ENCODE peak calls at places on chromosome 16, in eight cellular contexts. One of them, this sample, is unnamed.

GRCh38 chr16:17299790-17300189 is 171.0 kb downstream of the XYLT1 start:
- DNase-seq in HCT116: no peak
- DNase-seq in body of pancreas: no peak
- DNase-seq in CD8-positive, alpha-beta T cell: no peak
- DNase-seq in GM10248: no peak
- DNase-seq in AG04449: no peak
- DNase-seq in AG09309: no peak
- DNase-seq in neural crest cell: no peak
- DNase-seq in this sample: no peak

GRCh38 chr16:1979271-1980025 is 1.8 kb downstream of the NOXO1 start:
- DNase-seq in HCT116: no peak
- DNase-seq in body of pancreas: peak; percentile 87
- DNase-seq in CD8-positive, alpha-beta T cell: peak; percentile 44
- DNase-seq in GM10248: no peak
- DNase-seq in AG04449: no peak
- DNase-seq in AG09309: no peak
- DNase-seq in neural crest cell: no peak
- DNase-seq in this sample: no peak

GRCh38 chr16:56657555-56658430 is at the start of gene MT1F:
- DNase-seq in HCT116: peak; percentile 83
- DNase-seq in body of pancreas: peak; percentile 97
- DNase-seq in CD8-positive, alpha-beta T cell: peak; percentile 70
- DNase-seq in GM10248: peak; percentile 37
- DNase-seq in AG04449: no peak
- DNase-seq in AG09309: no peak
- DNase-seq in neural crest cell: peak; percentile 25
- DNase-seq in this sample: no peak

GRCh38 chr16:75305364-75306101 is 54.1 kb upstream of the BCAR1 start:
- DNase-seq in HCT116: peak; percentile 100
- DNase-seq in body of pancreas: peak; percentile 85
- DNase-seq in CD8-positive, alpha-beta T cell: peak; percentile 15
- DNase-seq in GM10248: peak; percentile 44
- DNase-seq in AG04449: peak; percentile 99
- DNase-seq in AG09309: peak; percentile 100
- DNase-seq in neural crest cell: no peak
- DNase-seq in this sample: peak; percentile 100

GRCh38 chr16:88382491-88383400 is at the start of gene ZNF469:
- DNase-seq in HCT116: no peak
- DNase-seq in body of pancreas: no peak
- DNase-seq in CD8-positive, alpha-beta T cell: no peak
- DNase-seq in GM10248: no peak
- DNase-seq in AG04449: no peak
- DNase-seq in AG09309: no peak
- DNase-seq in neural crest cell: no peak
- DNase-seq in this sample: no peak

GRCh38 chr16:3467920-3468319 is 24.4 kb downstream of the NAA60 start:
- DNase-seq in HCT116: no peak
- DNase-seq in body of pancreas: no peak
- DNase-seq in CD8-positive, alpha-beta T cell: no peak
- DNase-seq in GM10248: no peak
- DNase-seq in AG04449: no peak
- DNase-seq in AG09309: no peak
- DNase-seq in neural crest cell: no peak
- DNase-seq in this sample: no peak

GRCh38 chr16:12348733-12349704 is 372.5 kb downstream of the SNX29 start:
- DNase-seq in HCT116: no peak
- DNase-seq in body of pancreas: no peak
- DNase-seq in CD8-positive, alpha-beta T cell: no peak
- DNase-seq in GM10248: no peak
- DNase-seq in AG04449: no peak
- DNase-seq in AG09309: no peak
- DNase-seq in neural crest cell: no peak
- DNase-seq in this sample: no peak

GRCh38 chr16:1125471-1125870 is 27.4 kb upstream of the CACNA1H start:
- DNase-seq in HCT116: peak; percentile 43
- DNase-seq in body of pancreas: no peak
- DNase-seq in CD8-positive, alpha-beta T cell: no peak
- DNase-seq in GM10248: no peak
- DNase-seq in AG04449: no peak
- DNase-seq in AG09309: no peak
- DNase-seq in neural crest cell: no peak
- DNase-seq in this sample: peak; percentile 1

GRCh38 chr16:22923491-22923890 is 109.5 kb downstream of the HS3ST2 start:
- DNase-seq in HCT116: no peak
- DNase-seq in body of pancreas: no peak
- DNase-seq in CD8-positive, alpha-beta T cell: no peak
- DNase-seq in GM10248: no peak
- DNase-seq in AG04449: no peak
- DNase-seq in AG09309: no peak
- DNase-seq in neural crest cell: no peak
- DNase-seq in this sample: no peak

GRCh38 chr16:15911198-15911597 is 22.8 kb upstream of the CEP20 start:
- DNase-seq in HCT116: no peak
- DNase-seq in body of pancreas: no peak
- DNase-seq in CD8-positive, alpha-beta T cell: no peak
- DNase-seq in GM10248: no peak
- DNase-seq in AG04449: no peak
- DNase-seq in AG09309: no peak
- DNase-seq in neural crest cell: no peak
- DNase-seq in this sample: no peak

GRCh38 chr16:12611006-12611477 is 192.6 kb downstream of the CPPED1 start:
- DNase-seq in HCT116: no peak
- DNase-seq in body of pancreas: no peak
- DNase-seq in CD8-positive, alpha-beta T cell: no peak
- DNase-seq in GM10248: no peak
- DNase-seq in AG04449: no peak
- DNase-seq in AG09309: no peak
- DNase-seq in neural crest cell: no peak
- DNase-seq in this sample: no peak

GRCh38 chr16:52050418-52050817 is 496.5 kb downstream of the TOX3 start:
- DNase-seq in HCT116: no peak
- DNase-seq in body of pancreas: no peak
- DNase-seq in CD8-positive, alpha-beta T cell: no peak
- DNase-seq in GM10248: no peak
- DNase-seq in AG04449: no peak
- DNase-seq in AG09309: no peak
- DNase-seq in neural crest cell: no peak
- DNase-seq in this sample: no peak

GRCh38 chr16:75658175-75658574 is 10.6 kb downstream of the TERF2IP start:
- DNase-seq in HCT116: no peak
- DNase-seq in body of pancreas: no peak
- DNase-seq in CD8-positive, alpha-beta T cell: no peak
- DNase-seq in GM10248: no peak
- DNase-seq in AG04449: no peak
- DNase-seq in AG09309: no peak
- DNase-seq in neural crest cell: no peak
- DNase-seq in this sample: no peak

GRCh38 chr16:10332301-10332700 is 53.6 kb upstream of the ATF7IP2 start:
- DNase-seq in HCT116: no peak
- DNase-seq in body of pancreas: peak; percentile 16
- DNase-seq in CD8-positive, alpha-beta T cell: no peak
- DNase-seq in GM10248: no peak
- DNase-seq in AG04449: no peak
- DNase-seq in AG09309: no peak
- DNase-seq in neural crest cell: no peak
- DNase-seq in this sample: no peak

GRCh38 chr16:81478876-81479496 is 34.4 kb downstream of the CMIP start:
- DNase-seq in HCT116: no peak
- DNase-seq in body of pancreas: peak; percentile 45
- DNase-seq in CD8-positive, alpha-beta T cell: no peak
- DNase-seq in GM10248: peak; percentile 85
- DNase-seq in AG04449: no peak
- DNase-seq in AG09309: no peak
- DNase-seq in neural crest cell: no peak
- DNase-seq in this sample: no peak

GRCh38 chr16:70746708-70747424 is 54.1 kb downstream of the VAC14 start:
- DNase-seq in HCT116: peak; percentile 75
- DNase-seq in body of pancreas: peak; percentile 76
- DNase-seq in CD8-positive, alpha-beta T cell: peak; percentile 33
- DNase-seq in GM10248: no peak
- DNase-seq in AG04449: peak; percentile 56
- DNase-seq in AG09309: peak; percentile 63
- DNase-seq in neural crest cell: no peak
- DNase-seq in this sample: peak; percentile 88

GRCh38 chr16:3188925-3189825 is 1.2 kb downstream of the OR1F1 start:
- DNase-seq in HCT116: no peak
- DNase-seq in body of pancreas: no peak
- DNase-seq in CD8-positive, alpha-beta T cell: no peak
- DNase-seq in GM10248: peak; percentile 69
- DNase-seq in AG04449: no peak
- DNase-seq in AG09309: no peak
- DNase-seq in neural crest cell: peak; percentile 55
- DNase-seq in this sample: no peak

GRCh38 chr16:6682142-6682811 is 650.4 kb upstream of the RBFOX1 start:
- DNase-seq in HCT116: no peak
- DNase-seq in body of pancreas: peak; percentile 22
- DNase-seq in CD8-positive, alpha-beta T cell: no peak
- DNase-seq in GM10248: no peak
- DNase-seq in AG04449: no peak
- DNase-seq in AG09309: no peak
- DNase-seq in neural crest cell: peak; percentile 60
- DNase-seq in this sample: no peak

GRCh38 chr16:57204675-57205074 is 18.5 kb downstream of the RSPRY1 start:
- DNase-seq in HCT116: no peak
- DNase-seq in body of pancreas: no peak
- DNase-seq in CD8-positive, alpha-beta T cell: no peak
- DNase-seq in GM10248: no peak
- DNase-seq in AG04449: no peak
- DNase-seq in AG09309: no peak
- DNase-seq in neural crest cell: no peak
- DNase-seq in this sample: no peak

GRCh38 chr16:74605746-74606520 is 981 bp downstream of the GLG1 start:
- DNase-seq in HCT116: no peak
- DNase-seq in body of pancreas: no peak
- DNase-seq in CD8-positive, alpha-beta T cell: peak; percentile 6
- DNase-seq in GM10248: no peak
- DNase-seq in AG04449: no peak
- DNase-seq in AG09309: no peak
- DNase-seq in neural crest cell: no peak
- DNase-seq in this sample: no peak

GRCh38 chr16:19595043-19595767 is 39.7 kb downstream of the VPS35L start:
- DNase-seq in HCT116: no peak
- DNase-seq in body of pancreas: peak; percentile 37
- DNase-seq in CD8-positive, alpha-beta T cell: no peak
- DNase-seq in GM10248: no peak
- DNase-seq in AG04449: peak; percentile 88
- DNase-seq in AG09309: peak; percentile 75
- DNase-seq in neural crest cell: no peak
- DNase-seq in this sample: peak; percentile 32

GRCh38 chr16:25051446-25052160 is 36.4 kb upstream of the ARHGAP17 start:
- DNase-seq in HCT116: no peak
- DNase-seq in body of pancreas: no peak
- DNase-seq in CD8-positive, alpha-beta T cell: no peak
- DNase-seq in GM10248: no peak
- DNase-seq in AG04449: no peak
- DNase-seq in AG09309: no peak
- DNase-seq in neural crest cell: no peak
- DNase-seq in this sample: no peak

DNA sequence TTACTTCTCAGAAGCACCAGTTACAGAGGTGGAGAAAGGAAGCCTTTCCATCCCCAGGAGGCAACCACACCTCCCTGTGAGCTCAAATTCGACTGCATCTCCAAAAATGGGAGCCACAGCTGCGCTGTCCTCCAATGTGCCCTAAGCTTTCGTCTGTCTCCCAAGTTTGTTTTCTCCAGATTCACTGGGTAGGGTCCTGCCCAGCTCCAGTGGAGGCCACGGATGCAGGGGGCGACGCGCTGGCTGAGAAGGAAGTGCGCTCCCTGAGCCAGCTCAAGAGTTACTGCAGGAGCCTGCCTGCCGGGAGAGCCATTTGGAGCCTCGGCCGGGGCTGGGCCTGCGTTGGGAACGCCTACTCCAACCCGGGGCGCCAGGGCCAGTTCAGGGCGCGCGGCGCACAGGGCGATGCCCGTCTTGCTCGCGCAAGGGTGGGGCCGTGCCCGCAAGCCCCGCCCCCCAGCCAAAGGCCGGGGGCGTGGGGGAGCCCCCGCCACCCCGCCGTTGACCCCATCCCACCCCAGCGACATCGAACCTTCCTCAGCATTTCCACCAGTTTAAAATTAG is 19.5 kb downstream of the SIAH1 start:
- DNase-seq in HCT116: peak; percentile 77
- DNase-seq in body of pancreas: peak; percentile 89
- DNase-seq in CD8-positive, alpha-beta T cell: peak; percentile 73
- DNase-seq in GM10248: peak; percentile 86
- DNase-seq in AG04449: peak; percentile 19
- DNase-seq in AG09309: peak; percentile 46
- DNase-seq in neural crest cell: peak; percentile 72
- DNase-seq in this sample: no peak
- TF ChIP-seq CTCF in HCT116: no peak
- TF ChIP-seq CTCF in body of pancreas: no peak
- TF ChIP-seq CTCF in CD8-positive, alpha-beta T cell: no peak
- TF ChIP-seq CTCF in GM10248: no peak
- TF ChIP-seq CTCF in AG04449: peak; percentile 10
- TF ChIP-seq CTCF in AG09309: no peak
- TF ChIP-seq CTCF in neural crest cell: no peak
- TF ChIP-seq CTCF in this sample: no peak

GRCh38 chr16:67407788-67408452 is 8.4 kb downstream of the ZDHHC1 start:
- DNase-seq in HCT116: no peak
- DNase-seq in body of pancreas: no peak
- DNase-seq in CD8-positive, alpha-beta T cell: no peak
- DNase-seq in GM10248: no peak
- DNase-seq in AG04449: no peak
- DNase-seq in AG09309: no peak
- DNase-seq in neural crest cell: no peak
- DNase-seq in this sample: no peak
- TF ChIP-seq CTCF in HCT116: peak; percentile 15
- TF ChIP-seq CTCF in body of pancreas: no peak
- TF ChIP-seq CTCF in CD8-positive, alpha-beta T cell: no peak
- TF ChIP-seq CTCF in GM10248: no peak
- TF ChIP-seq CTCF in AG04449: no peak
- TF ChIP-seq CTCF in AG09309: peak; percentile 18
- TF ChIP-seq CTCF in neural crest cell: no peak
- TF ChIP-seq CTCF in this sample: no peak

DNA sequence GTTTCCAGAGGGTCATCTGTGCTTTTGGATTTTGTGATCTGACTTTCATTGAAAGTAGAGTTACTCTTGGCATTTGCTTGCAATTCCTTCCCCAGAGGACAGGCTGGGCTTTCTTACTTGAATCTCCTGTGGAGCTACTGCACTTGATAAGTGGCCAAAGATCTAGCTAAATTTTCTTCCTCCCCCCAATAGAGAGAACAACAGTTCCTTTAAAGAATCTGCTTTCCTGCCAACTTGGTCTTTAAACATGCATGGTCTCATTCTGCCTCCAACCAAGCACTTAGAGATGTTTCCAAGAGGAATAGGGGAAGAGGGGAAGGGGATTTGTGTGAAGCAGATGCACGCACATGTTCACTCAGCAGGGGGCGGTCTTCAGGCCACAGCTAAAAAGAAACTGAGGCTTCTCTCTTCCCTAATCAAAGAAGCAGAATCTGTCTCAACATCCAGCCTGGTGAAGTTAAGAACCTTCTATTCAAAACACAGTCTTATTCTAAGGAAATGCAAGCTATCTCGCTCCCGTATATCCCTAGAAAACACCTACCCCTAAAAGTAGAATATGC is 229.6 kb downstream of the ZFHX3 start:
- DNase-seq in HCT116: no peak
- DNase-seq in body of pancreas: no peak
- DNase-seq in CD8-positive, alpha-beta T cell: no peak
- DNase-seq in GM10248: no peak
- DNase-seq in AG04449: no peak
- DNase-seq in AG09309: no peak
- DNase-seq in neural crest cell: no peak
- DNase-seq in this sample: no peak
- TF ChIP-seq CTCF in HCT116: peak; percentile 27
- TF ChIP-seq CTCF in body of pancreas: no peak
- TF ChIP-seq CTCF in CD8-positive, alpha-beta T cell: no peak
- TF ChIP-seq CTCF in GM10248: no peak
- TF ChIP-seq CTCF in AG04449: no peak
- TF ChIP-seq CTCF in AG09309: peak; percentile 31
- TF ChIP-seq CTCF in neural crest cell: peak; percentile 33
- TF ChIP-seq CTCF in this sample: no peak

GRCh38 chr16:48534601-48535340 is 75.2 kb downstream of the N4BP1 start:
- DNase-seq in HCT116: no peak
- DNase-seq in body of pancreas: no peak
- DNase-seq in CD8-positive, alpha-beta T cell: no peak
- DNase-seq in GM10248: no peak
- DNase-seq in AG04449: no peak
- DNase-seq in AG09309: no peak
- DNase-seq in neural crest cell: no peak
- DNase-seq in this sample: no peak
- TF ChIP-seq CTCF in HCT116: no peak
- TF ChIP-seq CTCF in body of pancreas: no peak
- TF ChIP-seq CTCF in CD8-positive, alpha-beta T cell: no peak
- TF ChIP-seq CTCF in GM10248: no peak
- TF ChIP-seq CTCF in AG04449: no peak
- TF ChIP-seq CTCF in AG09309: no peak
- TF ChIP-seq CTCF in neural crest cell: no peak
- TF ChIP-seq CTCF in this sample: no peak